ENCODE peak calls at places on chromosomes 1 and 21, in seven cellular contexts. R, M, J, D, Y, Z and G are unnamed samples.
A peak's percentile ranks its signal among the peaks of the same experiment; 100 is the strongest.

GRCh38 chr1:93395195-93395594 is 49.5 kb downstream of the DR1 start:
- DNase-seq in R (peak; percentile 43), M (no peak), J (peak; percentile 3), D (no peak), Y (no peak), Z (no peak), G (no peak)

GRCh38 chr21:28229811-28230210 is 762.9 kb downstream of the LTN1 start:
- DNase-seq in R (peak; percentile 88), M (no peak), J (peak; percentile 25), D (no peak), Y (no peak), Z (no peak), G (no peak)

GRCh38 chr1:38941527-38942019 is at the start of gene RHBDL2:
- DNase-seq in R (peak; percentile 89), M (peak; percentile 80), J (peak; percentile 86), D (no peak), Y (peak; percentile 74), Z (no peak), G (no peak)

GRCh38 chr1:112359961-112360767 is 35.9 kb upstream of the CTTNBP2NL start:
- DNase-seq in R (peak; percentile 81), M (no peak), J (peak; percentile 43), D (no peak), Y (peak; percentile 54), Z (no peak), G (no peak)

GRCh38 chr1:158112994-158113758 is 67.5 kb upstream of the CD1D start:
- DNase-seq in R (peak; percentile 68), M (peak; percentile 89), J (no peak), D (peak; percentile 24), Y (no peak), Z (peak; percentile 95), G (peak; percentile 20)

GRCh38 chr1:89832481-89833127 is 11.8 kb downstream of the LRRC8D start:
- DNase-seq in R (no peak), M (no peak), J (no peak), D (no peak), Y (no peak), Z (no peak), G (no peak)

GRCh38 chr1:59422921-59423575 is 126.2 kb downstream of the FGGY start:
- DNase-seq in R (peak; percentile 48), M (no peak), J (no peak), D (no peak), Y (peak; percentile 91), Z (peak; percentile 22), G (no peak)

GRCh38 chr1:33349081-33349759 is 28.3 kb upstream of the A3GALT2 start:
- DNase-seq in R (peak; percentile 63), M (peak; percentile 92), J (no peak), D (peak; percentile 47), Y (peak; percentile 65), Z (peak; percentile 49), G (peak; percentile 61)

GRCh38 chr1:181094813-181095212 is 6.3 kb downstream of the IER5 start:
- DNase-seq in R (peak; percentile 94), M (no peak), J (no peak), D (no peak), Y (peak; percentile 44), Z (peak; percentile 54), G (no peak)

GRCh38 chr21:42491328-42491727 is 4.7 kb downstream of the RSPH1 start:
- DNase-seq in R (no peak), M (no peak), J (no peak), D (no peak), Y (no peak), Z (no peak), G (no peak)

GRCh38 chr1:182157187-182157586 is 95.7 kb upstream of the ZNF648 start:
- DNase-seq in R (no peak), M (no peak), J (no peak), D (no peak), Y (no peak), Z (no peak), G (no peak)

GRCh38 chr1:242651817-242652216 is 127.3 kb upstream of the PLD5 start:
- DNase-seq in R (no peak), M (no peak), J (peak; percentile 18), D (no peak), Y (no peak), Z (peak; percentile 45), G (no peak)

GRCh38 chr1:30787266-30787665 is 29.7 kb upstream of the LAPTM5 start:
- DNase-seq in R (no peak), M (no peak), J (no peak), D (no peak), Y (no peak), Z (no peak), G (no peak)

GRCh38 chr1:30783244-30783915 is 25.8 kb upstream of the LAPTM5 start:
- DNase-seq in R (no peak), M (peak; percentile 64), J (no peak), D (no peak), Y (peak; percentile 84), Z (no peak), G (no peak)

GRCh38 chr1:30785714-30786113 is 28.1 kb upstream of the LAPTM5 start:
- DNase-seq in R (no peak), M (no peak), J (no peak), D (no peak), Y (no peak), Z (no peak), G (no peak)

GRCh38 chr1:30786264-30786991 is 28.9 kb upstream of the LAPTM5 start:
- DNase-seq in R (no peak), M (peak; percentile 50), J (no peak), D (no peak), Y (no peak), Z (peak; percentile 47), G (no peak)

DNA sequence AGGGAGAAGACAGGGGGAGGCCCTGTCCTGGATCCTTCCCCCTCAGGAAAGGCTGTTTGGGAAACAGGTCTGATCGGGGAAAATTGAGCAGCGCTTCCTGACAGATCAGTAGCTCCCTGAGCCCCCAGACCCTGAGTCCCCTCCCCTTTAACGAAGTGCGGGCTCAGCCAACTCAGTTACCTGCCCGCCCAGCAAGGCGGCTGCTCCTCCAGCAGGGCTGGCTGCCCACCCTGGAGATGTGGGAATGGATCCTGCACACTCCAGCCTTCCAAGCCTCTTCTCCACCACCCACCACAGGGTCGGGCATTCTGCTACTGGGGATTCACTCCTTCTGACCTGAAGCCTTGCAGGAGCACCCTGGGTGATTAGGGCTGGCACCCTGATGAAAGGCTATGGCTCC is 27.6 kb upstream of the LAPTM5 start:
- DNase-seq in R (no peak), M (no peak), J (no peak), D (no peak), Y (no peak), Z (no peak), G (no peak)
- H3K27ac ChIP-seq in R (no peak overlapping the region), M (no peak overlapping the region), J (no peak overlapping the region), D (no peak overlapping the region), Y (peak overlapping the region; percentile 59), Z (no peak overlapping the region), G (no peak overlapping the region)

GRCh38 chr1:203986887-203987461 is 85.9 kb upstream of the SOX13 start:
- DNase-seq in R (no peak), M (no peak), J (no peak), D (no peak), Y (no peak), Z (no peak), G (no peak)

GRCh38 chr1:203985044-203985443 is 87.9 kb upstream of the SOX13 start:
- DNase-seq in R (no peak), M (no peak), J (no peak), D (no peak), Y (no peak), Z (peak; percentile 69), G (no peak)

GRCh38 chr1:203990118-203990517 is 82.8 kb upstream of the SOX13 start:
- DNase-seq in R (no peak), M (no peak), J (no peak), D (no peak), Y (no peak), Z (no peak), G (no peak)

DNA sequence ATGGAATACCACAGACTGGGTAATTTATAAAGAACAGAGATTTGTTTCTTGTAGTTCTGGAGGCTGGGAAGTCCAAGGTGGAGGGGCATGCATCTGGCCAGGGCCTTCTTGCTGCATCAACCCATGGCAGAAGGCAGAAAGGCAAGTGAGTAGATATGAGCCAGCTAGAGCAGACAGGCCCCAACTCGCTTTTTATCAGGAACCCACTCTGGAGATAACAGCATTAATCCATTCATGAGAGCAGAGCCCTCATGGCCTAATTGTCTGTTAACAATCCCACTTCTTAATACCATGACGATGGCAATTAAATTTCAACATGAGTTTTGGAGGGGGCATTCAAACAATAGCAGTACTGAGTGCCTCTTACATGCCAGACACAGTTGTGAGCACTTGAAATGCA is 87.2 kb upstream of the SOX13 start:
- DNase-seq in R (no peak), M (no peak), J (no peak), D (no peak), Y (no peak), Z (peak; percentile 29), G (no peak)
- H3K9me3 ChIP-seq in R (no peaks in the 10 kb centered on the region), M (no peaks in the 10 kb centered on the region), J (no peaks in the 10 kb centered on the region), D (no peaks in the 10 kb centered on the region), Y (no peaks in the 10 kb centered on the region), Z (no peaks in the 10 kb centered on the region), G (no peaks in the 10 kb centered on the region)

GRCh38 chr1:94952539-94952938 is 25.6 kb upstream of the CNN3 start:
- DNase-seq in R (no peak), M (no peak), J (no peak), D (no peak), Y (no peak), Z (no peak), G (no peak)
- H3K27ac ChIP-seq in R (no peak overlapping the region), M (no peak overlapping the region), J (no peak overlapping the region), D (no peak overlapping the region), Y (peak overlapping the region; percentile 54), Z (no peak overlapping the region), G (no peak overlapping the region)

DNA sequence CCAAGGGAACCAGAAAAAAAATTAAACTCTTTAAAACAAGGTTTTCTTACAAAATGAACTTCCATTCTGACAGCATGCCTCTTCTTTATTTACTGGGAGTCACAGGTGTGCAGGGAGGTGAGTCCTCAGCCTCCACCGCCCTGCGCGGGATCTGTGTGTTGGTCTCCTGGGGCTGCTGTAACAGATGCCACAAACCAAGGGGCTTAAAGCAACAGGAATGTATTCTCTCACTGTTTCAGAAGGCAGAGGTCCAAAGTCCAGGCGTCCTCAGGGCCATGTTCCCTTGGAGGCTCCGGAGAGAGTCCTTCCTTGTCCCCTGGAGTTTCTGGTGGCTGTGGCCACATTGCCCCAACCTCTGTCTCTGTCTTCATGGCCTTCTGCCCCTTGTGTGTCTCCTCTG is 123.6 kb upstream of the C1orf174 start:
- DNase-seq in R (no peak), M (no peak), J (no peak), D (no peak), Y (no peak), Z (no peak), G (no peak)
- H3K9me3 ChIP-seq in R (no peaks in the 10 kb centered on the region), M (no peaks in the 10 kb centered on the region), J (peaks cover 17% of the 10 kb centered on the region), D (no peaks in the 10 kb centered on the region), Y (no peaks in the 10 kb centered on the region), Z (no peaks in the 10 kb centered on the region), G (no peaks in the 10 kb centered on the region)